ENCODE peak calls at places on chromosome 14, in four cellular contexts. S is lower leg skin, E is breast epithelium, K is uterus. L is an unnamed sample.
A peak's percentile ranks its signal among the peaks of the same experiment; 100 is the strongest.

GRCh38 chr14:105390849-105391500 is 7.4 kb upstream of the TEX22 start:
- DNase-seq in K (no peak), S (no peak), E (no peak), L (no peak)

GRCh38 chr14:20376071-20376588 is 32.7 kb downstream of the PARP2 start:
- DNase-seq in E (no peak), K (no peak), S (no peak), L (no peak)

GRCh38 chr14:61280526-61281185 is 482 bp downstream of the TMEM30B start:
- DNase-seq in E (peak; percentile 37), K (peak; percentile 16), S (peak; percentile 42), L (peak; percentile 22)

GRCh38 chr14:103130017-103130764 is 6.9 kb downstream of the TNFAIP2 start:
- DNase-seq in S (no peak), E (no peak), K (no peak), L (no peak)

GRCh38 chr14:51304428-51304827 is 64.4 kb downstream of the TMX1 start:
- DNase-seq in S (no peak), K (no peak), E (no peak), L (no peak)

GRCh38 chr14:91114079-91115065 is 499 bp downstream of the DGLUCY start:
- DNase-seq in S (peak; percentile 79), K (peak; percentile 45), E (peak; percentile 68), L (peak; percentile 69)

GRCh38 chr14:21923820-21924219 is 250.2 kb upstream of the OR4E1 start:
- DNase-seq in S (no peak), E (no peak), K (no peak), L (no peak)

GRCh38 chr14:34693228-34693939 is 21.0 kb downstream of the CFL2 start:
- DNase-seq in S (no peak), E (no peak), K (no peak), L (no peak)

GRCh38 chr14:80213602-80214001 is 2.3 kb upstream of the DIO2 start:
- DNase-seq in K (no peak), E (no peak), S (no peak), L (no peak)

GRCh38 chr14:64238049-64238448 is 56.1 kb downstream of the ESR2 start:
- DNase-seq in S (no peak), K (no peak), E (no peak), L (no peak)

GRCh38 chr14:25014440-25014839 is 35.5 kb downstream of the STXBP6 start:
- DNase-seq in K (no peak), S (no peak), E (no peak), L (no peak)

GRCh38 chr14:24309538-24310386 is at the start of gene LTB4R2:
- DNase-seq in E (no peak), K (no peak), S (no peak), L (no peak)

GRCh38 chr14:21025374-21026151 is 702 bp upstream of the NDRG2 start:
- DNase-seq in S (peak; percentile 68), K (peak; percentile 94), E (peak; percentile 79), L (no peak)

GRCh38 chr14:74217672-74218448 is 21.4 kb upstream of the VSX2 start:
- DNase-seq in K (no peak), E (no peak), S (peak; percentile 27), L (peak; percentile 95)

GRCh38 chr14:106224694-106224971 is 698.2 kb downstream of the TMEM121 start:
- DNase-seq in E (no peak), K (no peak), S (no peak), L (no peak)

GRCh38 chr14:50064993-50065392 is 51.4 kb downstream of the VCPKMT start:
- DNase-seq in E (no peak), S (peak; percentile 88), K (no peak), L (peak; percentile 62)

GRCh38 chr14:64501326-64502171 is 2.1 kb downstream of the ZBTB25 start:
- DNase-seq in S (peak; percentile 52), K (peak; percentile 86), E (peak; percentile 28), L (no peak)

GRCh38 chr14:90518941-90519256 is 122.1 kb downstream of the CALM1 start:
- DNase-seq in K (no peak), S (no peak), E (no peak), L (peak; percentile 59)

GRCh38 chr14:65470404-65470880 is 57.9 kb downstream of the FUT8 start:
- DNase-seq in S (no peak), E (no peak), K (no peak), L (peak; percentile 14)

DNA sequence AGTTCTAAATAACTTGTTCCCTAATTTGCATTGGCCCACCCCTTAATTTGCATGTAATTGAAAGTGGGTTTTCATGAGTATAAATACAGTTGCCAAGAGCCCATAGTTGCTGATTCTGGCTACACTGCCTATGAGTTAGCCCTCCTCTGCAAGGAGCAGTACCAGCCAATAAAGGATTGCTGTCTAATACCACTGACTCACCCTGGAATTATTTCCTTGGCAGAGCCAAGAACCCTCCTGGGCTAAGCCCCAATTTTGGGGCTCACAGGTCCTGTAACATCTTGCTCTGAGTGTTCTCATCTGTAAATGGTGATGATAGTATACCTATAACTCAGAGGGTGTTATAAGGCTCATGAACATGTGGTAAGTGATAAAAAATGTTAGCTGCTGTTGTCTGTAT is 6.8 kb downstream of the TTC8 start:
- DNase-seq in K (no peak), S (no peak), E (peak; percentile 59), L (no peak)
- TF ChIP-seq POLR2A in K (no peak), S (no peak), E (no peak), L (no peak)

GRCh38 chr14:23009483-23009938 is 432 bp downstream of the C14orf93 start:
- DNase-seq in K (no peak), S (no peak), E (no peak), L (no peak)

GRCh38 chr14:23006544-23007419 is 3.2 kb downstream of the C14orf93 start:
- DNase-seq in S (peak; percentile 97), K (peak; percentile 97), E (peak; percentile 97), L (peak; percentile 82)

GRCh38 chr14:23008836-23009235 is 1.1 kb downstream of the C14orf93 start:
- DNase-seq in E (no peak), K (no peak), S (no peak), L (no peak)

GRCh38 chr14:23013056-23014054 is 3.4 kb upstream of the C14orf93 start:
- DNase-seq in E (no peak), S (no peak), K (no peak), L (no peak)

DNA sequence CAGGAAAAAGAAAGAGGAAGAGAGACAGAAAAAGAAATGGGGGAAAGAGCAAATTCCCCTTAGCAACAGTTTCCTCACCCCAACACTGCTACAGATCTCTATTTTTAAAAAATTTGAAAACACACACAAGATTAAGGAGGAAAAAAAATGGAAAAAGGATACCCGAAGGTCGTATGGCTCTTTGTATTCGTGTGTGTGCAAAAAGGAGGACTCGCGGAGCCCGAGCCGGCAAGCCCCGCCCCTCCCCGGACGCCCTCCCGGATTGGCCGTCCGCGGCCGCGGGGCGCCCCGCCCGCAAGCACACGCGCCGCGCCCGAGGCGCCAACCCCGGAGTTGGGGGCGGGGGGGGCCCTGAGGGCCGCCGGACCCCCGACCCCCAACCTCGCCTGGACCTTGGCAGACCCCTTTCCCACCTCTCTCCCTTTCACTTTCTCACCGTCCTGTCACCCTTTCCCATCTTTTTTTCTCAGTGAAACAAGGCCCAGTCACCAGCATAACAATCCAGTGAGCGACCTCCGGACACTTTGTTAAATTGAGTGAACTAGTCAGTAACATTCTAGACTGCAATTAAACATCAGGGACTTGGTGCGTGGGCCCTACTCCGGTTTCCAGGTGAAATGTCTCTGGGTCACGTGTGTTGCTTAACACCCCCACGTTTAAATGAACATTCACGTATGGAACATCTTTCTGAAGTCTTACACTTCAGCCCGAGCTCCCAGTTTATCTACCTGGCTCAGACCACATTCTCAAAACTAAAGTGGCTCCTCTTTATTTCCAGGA is at the start of gene C14orf93:
- DNase-seq in K (peak; percentile 81), S (peak; percentile 71), E (peak; percentile 70), L (peak; percentile 77)
- TF ChIP-seq POLR2A in K (peak; percentile 32), S (no peak), E (no peak), L (peak; percentile 51)

GRCh38 chr14:101098641-101099040 is 195.1 kb upstream of the RTL1 start:
- DNase-seq in E (peak; percentile 5), S (peak; percentile 1), K (no peak), L (no peak)
- TF ChIP-seq POLR2A in E (no peak), S (no peak), K (no peak), L (no peak)

GRCh38 chr14:69953266-69953905 is 74.2 kb downstream of the SMOC1 start:
- DNase-seq in S (no peak), K (no peak), E (no peak), L (no peak)

GRCh38 chr14:69951935-69952334 is 72.7 kb downstream of the SMOC1 start:
- DNase-seq in K (no peak), S (no peak), E (no peak), L (no peak)

GRCh38 chr14:69955855-69956567 is 76.8 kb downstream of the SMOC1 start:
- DNase-seq in E (no peak), S (no peak), K (no peak), L (no peak)

GRCh38 chr14:69948311-69948710 is 69.1 kb downstream of the SMOC1 start:
- DNase-seq in S (no peak), K (no peak), E (no peak), L (no peak)

GRCh38 chr14:69951263-69951662 is 72.0 kb downstream of the SMOC1 start:
- DNase-seq in S (no peak), E (no peak), K (no peak), L (no peak)
- TF ChIP-seq POLR2A in S (no peak), E (no peak), K (no peak), L (no peak)

DNA sequence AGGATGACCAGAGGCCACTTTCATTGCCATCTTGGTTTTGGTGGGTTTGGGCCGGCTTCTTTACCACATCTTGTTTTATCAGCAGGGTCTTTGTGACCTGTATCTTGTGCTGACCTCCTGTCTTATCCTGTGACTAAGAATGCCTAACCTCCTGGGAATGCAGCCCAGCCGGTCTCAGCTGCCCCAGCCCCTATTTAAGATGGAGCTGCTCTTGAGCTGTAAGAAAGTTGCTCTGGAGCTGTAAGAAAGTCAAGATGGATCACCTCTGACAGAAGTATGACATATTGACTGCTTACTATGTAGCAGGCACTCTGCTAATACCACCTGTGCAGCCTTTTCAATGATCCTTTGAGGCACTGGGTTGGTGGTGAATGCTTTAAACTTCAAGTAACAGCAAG is 52.1 kb downstream of the RIN3 start:
- DNase-seq in K (no peak), S (no peak), E (no peak), L (no peak)
- TF ChIP-seq POLR2A in K (no peak), S (no peak), E (no peak), L (no peak)

L was measured in GM12892.